ENCODE peak calls at places on chromosomes 11 and 22, in four cellular contexts. B, K, W and X are unnamed samples.

GRCh38 chr11:123055132-123055924 is 6.6 kb downstream of the HSPA8 start:
- DNase-seq in B (no peak), K (no peak), W (no peak), X (peak; percentile 49)

GRCh38 chr11:21928834-21929233 is 264.1 kb upstream of the ANO5 start:
- DNase-seq in B (no peak), K (no peak), W (no peak), X (no peak)

GRCh38 chr11:72736452-72737069 is 15.6 kb downstream of the ARAP1 start:
- DNase-seq in B (peak; percentile 86), K (peak; percentile 95), W (peak; percentile 71), X (no peak)

GRCh38 chr22:41367039-41367679 is 14.6 kb upstream of the TEF start:
- DNase-seq in B (peak; percentile 93), K (peak; percentile 92), W (peak; percentile 98), X (peak; percentile 83)

GRCh38 chr11:70951139-70951804 is 301.1 kb downstream of the SHANK2 start:
- DNase-seq in B (peak; percentile 13), K (no peak), W (no peak), X (no peak)

GRCh38 chr22:39236321-39237275 is 8.2 kb downstream of the PDGFB start:
- DNase-seq in B (no peak), K (no peak), W (no peak), X (no peak)

GRCh38 chr22:50739279-50739691 is 1.3 kb downstream of the ACR start:
- DNase-seq in B (no peak), K (peak; percentile 62), W (no peak), X (peak; percentile 36)

GRCh38 chr22:39308614-39309363 is 10.6 kb downstream of the RPL3 start:
- DNase-seq in B (peak; percentile 98), K (peak; percentile 74), W (peak; percentile 93), X (peak; percentile 74)

GRCh38 chr11:104654414-104654813 is 243.8 kb downstream of the CASP12 start:
- DNase-seq in B (no peak), K (no peak), W (no peak), X (no peak)

GRCh38 chr11:98155696-98156095 is 865.1 kb upstream of the CNTN5 start:
- DNase-seq in B (no peak), K (no peak), W (no peak), X (no peak)

GRCh38 chr11:71064702-71065515 is 187.5 kb downstream of the SHANK2 start:
- DNase-seq in B (no peak), K (no peak), W (no peak), X (no peak)

GRCh38 chr22:49413551-49413950 is 414.1 kb downstream of the BRD1 start:
- DNase-seq in B (no peak), K (no peak), W (no peak), X (peak; percentile 51)

GRCh38 chr22:29343313-29343805 is 27.9 kb upstream of the RASL10A start:
- DNase-seq in B (peak; percentile 29), K (no peak), W (no peak), X (no peak)

GRCh38 chr11:119015054-119015611 is 3.0 kb downstream of the RPS25 start:
- DNase-seq in B (peak; percentile 38), K (no peak), W (no peak), X (peak; percentile 48)

GRCh38 chr11:40140560-40140959 is 1318.9 kb downstream of the LRRC4C start:
- DNase-seq in B (no peak), K (no peak), W (no peak), X (no peak)

GRCh38 chr22:40042312-40042711 is 47.6 kb downstream of the FAM83F start:
- DNase-seq in B (no peak), K (no peak), W (no peak), X (no peak)

GRCh38 chr22:38239101-38239761 is 33.6 kb downstream of the TMEM184B start:
- DNase-seq in B (peak; percentile 98), K (no peak), W (peak; percentile 75), X (no peak)

GRCh38 chr11:6326980-6327379 is 6.7 kb upstream of the CAVIN3 start:
- DNase-seq in B (no peak), K (no peak), W (no peak), X (no peak)

GRCh38 chr11:4606231-4607015 is 1.6 kb downstream of the TRIM68 start:
- DNase-seq in B (peak; percentile 36), K (no peak), W (no peak), X (no peak)

GRCh38 chr22:42788021-42788420 is 67.4 kb upstream of the A4GALT start:
- DNase-seq in B (no peak), K (no peak), W (no peak), X (no peak)

GRCh38 chr22:37007666-37008065 is 11.6 kb downstream of the TST start:
- DNase-seq in B (no peak), K (no peak), W (no peak), X (no peak)

GRCh38 chr11:121328967-121329653 is 36.5 kb downstream of the SC5D start:
- DNase-seq in B (no peak), K (no peak), W (no peak), X (no peak)

GRCh38 chr11:64932324-64932723 is 3.4 kb downstream of the GPHA2 start:
- DNase-seq in B (no peak), K (no peak), W (no peak), X (no peak)

GRCh38 chr11:7673724-7674434 is 579 bp upstream of the CYB5R2 start:
- DNase-seq in B (peak; percentile 48), K (no peak), W (no peak), X (peak; percentile 93)
- H3K4me3 ChIP-seq in B (peak overlapping the region; percentile 67), K (peak overlapping the region; percentile 72), W (no peak overlapping the region), X (peak overlapping the region; percentile 76)

DNA sequence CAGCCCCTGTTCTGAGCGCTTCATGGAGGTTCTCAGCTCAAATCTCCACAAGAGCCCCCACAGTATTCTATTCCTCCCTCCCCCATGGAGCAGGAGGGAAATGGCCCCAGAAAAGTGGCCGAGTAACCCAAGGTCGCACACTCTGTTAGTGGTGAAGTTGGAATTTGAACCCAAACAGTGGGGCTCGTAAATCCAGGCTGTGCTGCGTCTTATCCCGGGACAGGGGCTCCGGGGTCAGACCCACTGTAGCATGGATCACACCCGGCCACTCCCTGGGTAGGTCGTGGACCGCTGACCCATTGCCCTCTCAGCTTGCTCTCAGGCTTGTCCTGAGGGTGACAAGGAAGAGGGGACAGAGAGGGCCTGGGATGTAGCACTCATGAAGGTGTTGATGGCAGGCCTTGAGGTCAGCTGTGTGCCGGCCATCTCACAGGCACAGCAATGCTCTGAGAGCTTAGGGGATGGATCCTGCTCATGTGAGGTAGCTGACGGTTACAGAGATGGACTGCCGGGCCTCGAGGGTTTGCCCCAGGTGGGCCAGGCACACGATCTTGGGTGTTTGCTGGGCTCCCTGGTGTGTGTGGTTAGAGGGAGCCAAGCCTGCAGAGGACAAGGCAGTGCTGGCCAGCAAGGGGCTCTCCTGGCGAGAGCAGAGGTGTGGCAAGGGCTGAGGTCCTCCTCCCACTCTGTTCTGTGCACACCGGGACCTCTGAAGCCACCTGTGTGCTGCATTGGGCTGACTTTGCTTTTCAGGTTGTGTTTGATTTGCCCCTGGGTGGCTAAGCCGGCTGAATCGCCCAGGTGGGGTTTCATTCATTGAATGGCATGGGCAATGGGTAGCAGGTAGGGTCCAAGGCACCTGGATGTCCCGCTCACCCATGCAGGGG is 2.3 kb upstream of the FGF19 start:
- DNase-seq in B (no peak), K (peak; percentile 60), W (no peak), X (peak; percentile 70)
- H3K4me1 ChIP-seq in B (no peaks in the 10 kb centered on the region), K (peaks cover 7% of the 10 kb centered on the region), W (peaks cover 5% of the 10 kb centered on the region), X (no peaks in the 10 kb centered on the region)

GRCh38 chr11:68041617-68042218 is 2.9 kb downstream of the TCIRG1 start:
- DNase-seq in B (no peak), K (no peak), W (peak; percentile 2), X (no peak)
- H3K4me3 ChIP-seq in B (no peak overlapping the region), K (peak overlapping the region; percentile 97), W (no peak overlapping the region), X (no peak overlapping the region)

GRCh38 chr11:933936-934335 is 8.3 kb downstream of the AP2A2 start:
- DNase-seq in B (no peak), K (no peak), W (no peak), X (no peak)
- H3K4me1 ChIP-seq in B (peaks cover 20% of the 10 kb centered on the region), K (peaks cover 50% of the 10 kb centered on the region), W (peaks cover 56% of the 10 kb centered on the region), X (peaks cover 7% of the 10 kb centered on the region)

DNA sequence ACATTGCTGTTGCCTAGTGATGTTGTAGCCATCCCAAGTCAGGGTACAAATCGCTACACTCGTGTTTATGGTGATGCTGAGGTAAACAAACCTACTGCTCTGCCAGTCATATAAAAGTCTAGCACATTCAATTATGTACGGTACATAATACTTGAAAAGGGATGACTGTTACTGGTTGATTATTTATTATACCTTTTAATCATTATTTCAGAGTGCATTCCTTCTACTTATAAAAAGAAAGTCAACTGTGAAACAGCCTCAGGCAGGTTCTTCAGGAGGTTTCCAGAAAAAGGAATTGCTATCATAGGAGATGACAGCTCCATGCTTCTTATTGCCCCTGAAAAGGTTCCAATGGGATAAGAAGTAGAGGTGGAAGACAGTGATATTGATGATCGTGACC is 652.5 kb upstream of the KIRREL3 start:
- DNase-seq in B (no peak), K (no peak), W (no peak), X (no peak)
- H3K4me3 ChIP-seq in B (no peak overlapping the region), K (no peak overlapping the region), W (no peak overlapping the region), X (no peak overlapping the region)

GRCh38 chr11:57974830-57975229 is 48.9 kb upstream of the OR9Q1 start:
- DNase-seq in B (peak; percentile 57), K (no peak), W (no peak), X (no peak)

GRCh38 chr11:57971272-57972012 is 52.2 kb upstream of the OR9Q1 start:
- DNase-seq in B (no peak), K (no peak), W (no peak), X (no peak)

GRCh38 chr11:57972013-57972367 is 51.7 kb upstream of the OR9Q1 start:
- DNase-seq in B (no peak), K (no peak), W (no peak), X (no peak)

GRCh38 chr11:57977709-57978108 is 46.0 kb upstream of the OR9Q1 start:
- DNase-seq in B (no peak), K (no peak), W (no peak), X (peak; percentile 61)

DNA sequence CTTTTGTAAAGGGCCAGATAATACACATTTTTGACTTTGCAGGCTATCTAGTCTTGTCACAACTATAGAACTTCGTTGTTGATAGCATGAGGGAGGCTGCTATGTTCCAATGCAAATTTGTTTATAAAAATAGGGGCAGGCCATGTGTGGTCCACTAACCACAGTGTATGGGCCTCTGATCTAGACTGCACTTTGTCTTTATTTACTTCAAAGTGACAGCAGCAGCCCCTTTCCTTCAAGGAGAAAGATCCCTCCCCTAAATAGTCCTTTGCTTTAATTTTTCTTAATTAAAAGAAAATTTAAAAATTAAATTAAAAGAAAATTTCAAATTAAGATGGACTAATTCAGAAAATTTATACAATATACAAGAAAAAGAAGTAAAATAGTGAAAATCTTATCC is 49.5 kb upstream of the OR9Q1 start:
- DNase-seq in B (no peak), K (no peak), W (no peak), X (no peak)
- H3K4me1 ChIP-seq in B (peaks cover 8% of the 10 kb centered on the region), K (no peaks in the 10 kb centered on the region), W (no peaks in the 10 kb centered on the region), X (peaks cover 14% of the 10 kb centered on the region)

GRCh38 chr22:30573594-30574094 is 821 bp downstream of the GAL3ST1 start:
- DNase-seq in B (no peak), K (no peak), W (no peak), X (peak; percentile 61)
- H3K4me3 ChIP-seq in B (no peak overlapping the region), K (no peak overlapping the region), W (no peak overlapping the region), X (peak overlapping the region; percentile 89)

DNA sequence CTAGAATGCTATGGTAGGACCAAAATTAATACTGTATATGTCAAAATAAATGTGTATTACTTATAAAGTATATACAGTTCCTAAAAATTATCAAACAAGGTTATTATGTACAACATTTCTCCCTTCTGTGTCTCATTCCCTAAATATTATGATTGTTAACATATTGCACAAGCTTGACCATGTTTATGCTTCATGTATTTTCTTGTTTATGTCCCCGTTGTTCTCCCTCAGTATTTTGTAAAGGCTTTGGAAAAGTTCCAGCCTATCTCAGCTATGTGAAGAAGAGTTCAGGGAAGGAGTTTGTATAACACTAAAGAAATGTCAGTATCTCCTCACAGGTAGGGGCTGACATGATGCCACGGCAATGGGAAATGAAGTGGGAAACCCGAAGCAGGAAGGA is 19.6 kb downstream of the ADM start:
- DNase-seq in B (peak; percentile 16), K (no peak), W (no peak), X (no peak)
- H3K4me1 ChIP-seq in B (peaks cover 69% of the 10 kb centered on the region), K (peaks cover 7% of the 10 kb centered on the region), W (peaks cover 67% of the 10 kb centered on the region), X (peaks cover 39% of the 10 kb centered on the region)